ENCODE peak calls at places on chromosome 14, in eight cellular contexts. One of them, this sample, is unnamed.

GRCh38 chr14:74582910-74583581 is 29.0 kb downstream of the LTBP2 start:
- DNase-seq in AG10803: peak
- DNase-seq in left ventricle myocardium inferior: peak
- DNase-seq in adrenal gland: peak
- DNase-seq in uterus: no peak
- DNase-seq in foreskin fibroblast: peak
- DNase-seq in BJ: no peak
- DNase-seq in RWPE2: no peak
- DNase-seq in this sample: no peak

GRCh38 chr14:37089410-37089809 is 83.0 kb downstream of the SLC25A21 start:
- DNase-seq in foreskin fibroblast: no peak
- DNase-seq in uterus: no peak
- DNase-seq in left ventricle myocardium inferior: no peak
- DNase-seq in RWPE2: no peak
- DNase-seq in BJ: no peak
- DNase-seq in adrenal gland: no peak
- DNase-seq in AG10803: no peak
- DNase-seq in this sample: no peak

GRCh38 chr14:50025073-50025472 is 91.3 kb downstream of the VCPKMT start:
- DNase-seq in BJ: no peak
- DNase-seq in adrenal gland: no peak
- DNase-seq in foreskin fibroblast: no peak
- DNase-seq in AG10803: no peak
- DNase-seq in left ventricle myocardium inferior: no peak
- DNase-seq in RWPE2: no peak
- DNase-seq in uterus: no peak
- DNase-seq in this sample: no peak

GRCh38 chr14:103014466-103015319 is 42.7 kb downstream of the CDC42BPB start:
- DNase-seq in uterus: no peak
- DNase-seq in BJ: no peak
- DNase-seq in RWPE2: peak
- DNase-seq in left ventricle myocardium inferior: no peak
- DNase-seq in AG10803: peak
- DNase-seq in adrenal gland: no peak
- DNase-seq in foreskin fibroblast: peak
- DNase-seq in this sample: no peak

GRCh38 chr14:30875788-30876053 is 1.4 kb downstream of the COCH start:
- DNase-seq in AG10803: no peak
- DNase-seq in foreskin fibroblast: no peak
- DNase-seq in BJ: no peak
- DNase-seq in adrenal gland: no peak
- DNase-seq in uterus: no peak
- DNase-seq in left ventricle myocardium inferior: no peak
- DNase-seq in RWPE2: no peak
- DNase-seq in this sample: no peak

GRCh38 chr14:93036652-93037341 is 78.9 kb downstream of the ITPK1 start:
- DNase-seq in foreskin fibroblast: no peak
- DNase-seq in BJ: no peak
- DNase-seq in uterus: no peak
- DNase-seq in left ventricle myocardium inferior: no peak
- DNase-seq in RWPE2: no peak
- DNase-seq in adrenal gland: peak
- DNase-seq in AG10803: peak
- DNase-seq in this sample: peak

GRCh38 chr14:92093320-92093719 is 13.1 kb downstream of the ATXN3 start:
- DNase-seq in left ventricle myocardium inferior: no peak
- DNase-seq in RWPE2: no peak
- DNase-seq in AG10803: no peak
- DNase-seq in adrenal gland: peak
- DNase-seq in foreskin fibroblast: peak
- DNase-seq in BJ: no peak
- DNase-seq in uterus: no peak
- DNase-seq in this sample: no peak

GRCh38 chr14:75010472-75010871 is 7.8 kb downstream of the EIF2B2 start:
- DNase-seq in AG10803: peak
- DNase-seq in left ventricle myocardium inferior: no peak
- DNase-seq in foreskin fibroblast: peak
- DNase-seq in RWPE2: no peak
- DNase-seq in adrenal gland: peak
- DNase-seq in uterus: no peak
- DNase-seq in BJ: no peak
- DNase-seq in this sample: no peak

GRCh38 chr14:21589317-21589716 is 9.4 kb upstream of the OR10G3 start:
- DNase-seq in AG10803: no peak
- DNase-seq in adrenal gland: no peak
- DNase-seq in RWPE2: no peak
- DNase-seq in uterus: no peak
- DNase-seq in foreskin fibroblast: no peak
- DNase-seq in BJ: no peak
- DNase-seq in left ventricle myocardium inferior: no peak
- DNase-seq in this sample: no peak

GRCh38 chr14:58701156-58701555 is 63.4 kb downstream of the DACT1 start:
- DNase-seq in foreskin fibroblast: no peak
- DNase-seq in adrenal gland: no peak
- DNase-seq in left ventricle myocardium inferior: no peak
- DNase-seq in uterus: no peak
- DNase-seq in BJ: no peak
- DNase-seq in RWPE2: no peak
- DNase-seq in AG10803: no peak
- DNase-seq in this sample: no peak

GRCh38 chr14:59435987-59436386 is 29.2 kb downstream of the GPR135 start:
- DNase-seq in foreskin fibroblast: no peak
- DNase-seq in BJ: no peak
- DNase-seq in RWPE2: no peak
- DNase-seq in left ventricle myocardium inferior: no peak
- DNase-seq in uterus: no peak
- DNase-seq in adrenal gland: no peak
- DNase-seq in AG10803: no peak
- DNase-seq in this sample: no peak

GRCh38 chr14:51458563-51458955 is 193.2 kb upstream of the FRMD6 start:
- DNase-seq in AG10803: peak
- DNase-seq in foreskin fibroblast: peak
- DNase-seq in BJ: no peak
- DNase-seq in left ventricle myocardium inferior: no peak
- DNase-seq in RWPE2: no peak
- DNase-seq in uterus: no peak
- DNase-seq in adrenal gland: no peak
- DNase-seq in this sample: peak

GRCh38 chr14:40362856-40363255 is 930.6 kb upstream of the FBXO33 start:
- DNase-seq in uterus: no peak
- DNase-seq in BJ: no peak
- DNase-seq in adrenal gland: no peak
- DNase-seq in left ventricle myocardium inferior: no peak
- DNase-seq in RWPE2: no peak
- DNase-seq in AG10803: no peak
- DNase-seq in foreskin fibroblast: no peak
- DNase-seq in this sample: no peak

GRCh38 chr14:64879635-64880381 is at the start of gene SPTB:
- DNase-seq in RWPE2: no peak
- DNase-seq in BJ: no peak
- DNase-seq in left ventricle myocardium inferior: peak
- DNase-seq in foreskin fibroblast: no peak
- DNase-seq in AG10803: no peak
- DNase-seq in adrenal gland: peak
- DNase-seq in uterus: peak
- DNase-seq in this sample: no peak

GRCh38 chr14:92409069-92409468 is 86.1 kb downstream of the SLC24A4 start:
- DNase-seq in adrenal gland: peak
- DNase-seq in AG10803: peak
- DNase-seq in RWPE2: no peak
- DNase-seq in uterus: no peak
- DNase-seq in left ventricle myocardium inferior: peak
- DNase-seq in BJ: no peak
- DNase-seq in foreskin fibroblast: no peak
- DNase-seq in this sample: peak

GRCh38 chr14:51341338-51341737 is 101.3 kb downstream of the TMX1 start:
- DNase-seq in AG10803: no peak
- DNase-seq in RWPE2: no peak
- DNase-seq in foreskin fibroblast: no peak
- DNase-seq in BJ: no peak
- DNase-seq in uterus: no peak
- DNase-seq in adrenal gland: no peak
- DNase-seq in left ventricle myocardium inferior: no peak
- DNase-seq in this sample: no peak

GRCh38 chr14:77409131-77409533 is 14.2 kb downstream of the NOXRED1 start:
- DNase-seq in left ventricle myocardium inferior: no peak
- DNase-seq in uterus: no peak
- DNase-seq in AG10803: no peak
- DNase-seq in adrenal gland: no peak
- DNase-seq in foreskin fibroblast: peak
- DNase-seq in BJ: no peak
- DNase-seq in RWPE2: no peak
- DNase-seq in this sample: no peak

GRCh38 chr14:56585461-56586084 is 6.0 kb downstream of the TMEM260 start:
- DNase-seq in adrenal gland: no peak
- DNase-seq in BJ: no peak
- DNase-seq in left ventricle myocardium inferior: no peak
- DNase-seq in uterus: no peak
- DNase-seq in AG10803: no peak
- DNase-seq in foreskin fibroblast: no peak
- DNase-seq in RWPE2: no peak
- DNase-seq in this sample: peak

GRCh38 chr14:104138098-104138890 is at the start of gene KIF26A:
- DNase-seq in left ventricle myocardium inferior: peak
- DNase-seq in adrenal gland: peak
- DNase-seq in uterus: no peak
- DNase-seq in BJ: no peak
- DNase-seq in RWPE2: peak
- DNase-seq in foreskin fibroblast: no peak
- DNase-seq in AG10803: no peak
- DNase-seq in this sample: peak
- H3K4me3 ChIP-seq in left ventricle myocardium inferior: peak
- H3K4me3 ChIP-seq in adrenal gland: no peak
- H3K4me3 ChIP-seq in uterus: peak
- H3K4me3 ChIP-seq in BJ: peak
- H3K4me3 ChIP-seq in RWPE2: peak
- H3K4me3 ChIP-seq in foreskin fibroblast: peak
- H3K4me3 ChIP-seq in AG10803: no peak
- H3K4me3 ChIP-seq in this sample: peak

DNA sequence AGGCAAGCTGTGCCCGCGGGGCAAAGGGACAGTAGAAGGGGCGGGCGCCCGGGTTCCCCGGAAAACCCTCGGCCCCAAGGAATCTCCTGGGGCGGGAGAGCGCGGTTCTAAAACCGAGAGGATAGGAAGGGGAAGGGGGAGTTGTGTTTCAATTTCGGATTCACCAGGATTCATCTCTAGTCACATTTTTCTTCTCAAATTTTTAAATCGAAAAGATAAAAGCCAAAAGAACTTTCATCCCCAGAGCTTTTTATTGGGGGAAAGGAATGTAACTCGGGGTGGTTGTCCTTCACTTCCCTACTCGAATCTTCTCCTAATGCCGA is 1.4 kb downstream of the BMP4 start:
- DNase-seq in adrenal gland: no peak
- DNase-seq in RWPE2: no peak
- DNase-seq in foreskin fibroblast: no peak
- DNase-seq in AG10803: no peak
- DNase-seq in uterus: no peak
- DNase-seq in BJ: no peak
- DNase-seq in left ventricle myocardium inferior: no peak
- DNase-seq in this sample: no peak
- H3K4me3 ChIP-seq in adrenal gland: no peak
- H3K4me3 ChIP-seq in RWPE2: peak
- H3K4me3 ChIP-seq in foreskin fibroblast: peak
- H3K4me3 ChIP-seq in AG10803: no peak
- H3K4me3 ChIP-seq in uterus: peak
- H3K4me3 ChIP-seq in BJ: peak
- H3K4me3 ChIP-seq in left ventricle myocardium inferior: peak
- H3K4me3 ChIP-seq in this sample: peak

DNA sequence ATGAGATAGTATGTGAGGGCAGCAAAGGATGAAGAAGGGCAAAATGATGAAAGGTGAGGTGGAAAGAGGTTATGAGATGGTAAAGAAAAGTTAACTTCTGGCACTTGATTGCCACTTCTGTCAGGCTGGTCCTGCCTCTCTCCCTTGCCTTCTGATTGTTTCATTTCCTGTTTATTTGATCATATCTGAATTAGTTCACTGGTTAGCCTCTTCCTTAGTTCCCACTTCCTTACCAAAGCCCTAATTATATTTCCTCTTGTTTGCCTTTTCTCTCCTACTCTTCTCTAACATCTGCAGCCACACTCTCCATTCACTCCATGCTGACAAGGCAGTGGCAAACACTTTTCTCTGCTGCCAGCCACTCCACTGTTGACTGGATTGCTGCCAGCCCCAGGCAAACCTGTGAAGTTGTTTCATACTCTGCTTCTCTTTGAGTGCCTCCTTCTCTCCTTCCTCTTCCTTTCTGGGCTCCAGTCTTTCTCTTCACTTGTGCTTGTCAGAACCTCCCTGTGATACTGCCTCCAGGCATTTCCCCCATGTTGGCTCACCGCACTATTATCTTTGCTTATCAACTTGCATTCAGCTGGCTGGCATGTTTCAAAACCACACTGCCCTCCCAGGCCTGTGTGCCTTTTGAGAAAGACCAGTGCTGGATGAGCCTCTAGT is 8.1 kb downstream of the PNP start:
- DNase-seq in adrenal gland: peak
- DNase-seq in BJ: no peak
- DNase-seq in uterus: no peak
- DNase-seq in AG10803: no peak
- DNase-seq in RWPE2: no peak
- DNase-seq in foreskin fibroblast: no peak
- DNase-seq in left ventricle myocardium inferior: peak
- DNase-seq in this sample: no peak
- H3K4me3 ChIP-seq in adrenal gland: no peak
- H3K4me3 ChIP-seq in BJ: no peak
- H3K4me3 ChIP-seq in uterus: no peak
- H3K4me3 ChIP-seq in AG10803: no peak
- H3K4me3 ChIP-seq in RWPE2: no peak
- H3K4me3 ChIP-seq in foreskin fibroblast: no peak
- H3K4me3 ChIP-seq in left ventricle myocardium inferior: no peak
- H3K4me3 ChIP-seq in this sample: no peak

GRCh38 chr14:61476737-61477410 is 155.5 kb downstream of the PRKCH start:
- DNase-seq in BJ: peak
- DNase-seq in adrenal gland: peak
- DNase-seq in AG10803: peak
- DNase-seq in left ventricle myocardium inferior: no peak
- DNase-seq in RWPE2: no peak
- DNase-seq in foreskin fibroblast: peak
- DNase-seq in uterus: peak
- DNase-seq in this sample: no peak

GRCh38 chr14:61480704-61481285 is 159.4 kb downstream of the PRKCH start:
- DNase-seq in AG10803: no peak
- DNase-seq in left ventricle myocardium inferior: no peak
- DNase-seq in uterus: no peak
- DNase-seq in adrenal gland: no peak
- DNase-seq in RWPE2: no peak
- DNase-seq in BJ: no peak
- DNase-seq in foreskin fibroblast: no peak
- DNase-seq in this sample: no peak

GRCh38 chr14:61479746-61480502 is 158.5 kb downstream of the PRKCH start:
- DNase-seq in left ventricle myocardium inferior: no peak
- DNase-seq in uterus: no peak
- DNase-seq in AG10803: peak
- DNase-seq in BJ: no peak
- DNase-seq in adrenal gland: no peak
- DNase-seq in foreskin fibroblast: no peak
- DNase-seq in RWPE2: no peak
- DNase-seq in this sample: peak

GRCh38 chr14:61477845-61478438 is 156.6 kb downstream of the PRKCH start:
- DNase-seq in foreskin fibroblast: peak
- DNase-seq in left ventricle myocardium inferior: peak
- DNase-seq in adrenal gland: peak
- DNase-seq in RWPE2: no peak
- DNase-seq in BJ: no peak
- DNase-seq in uterus: peak
- DNase-seq in AG10803: peak
- DNase-seq in this sample: no peak

GRCh38 chr14:61478971-61479473 is 157.6 kb downstream of the PRKCH start:
- DNase-seq in AG10803: no peak
- DNase-seq in uterus: no peak
- DNase-seq in foreskin fibroblast: no peak
- DNase-seq in BJ: no peak
- DNase-seq in left ventricle myocardium inferior: no peak
- DNase-seq in RWPE2: no peak
- DNase-seq in adrenal gland: peak
- DNase-seq in this sample: no peak
- H3K4me3 ChIP-seq in AG10803: no peak
- H3K4me3 ChIP-seq in uterus: no peak
- H3K4me3 ChIP-seq in foreskin fibroblast: no peak
- H3K4me3 ChIP-seq in BJ: no peak
- H3K4me3 ChIP-seq in left ventricle myocardium inferior: no peak
- H3K4me3 ChIP-seq in RWPE2: no peak
- H3K4me3 ChIP-seq in adrenal gland: no peak
- H3K4me3 ChIP-seq in this sample: no peak